ENCODE peak calls at places on chromosomes 11 and 22, in six cellular contexts. Y is H9, V is IMR-90, W is H1, P is mesenchymal stem cell, B is neuronal stem cell. H is an unnamed sample.

GRCh38 chr11:118608268-118609214 is 1.1 kb downstream of the PHLDB1 start:
- DNase-seq in V (peak; percentile 85), P (peak; percentile 94), Y (no peak), B (no peak), W (peak; percentile 75), H (peak; percentile 57)

GRCh38 chr11:32434387-32435151 is 770 bp downstream of the WT1 start:
- DNase-seq in V (no peak), B (no peak), P (no peak), Y (peak; percentile 67), W (peak; percentile 86), H (peak; percentile 52)

GRCh38 chr22:24796860-24797259 is 9.2 kb upstream of the SGSM1 start:
- DNase-seq in Y (no peak), W (no peak), B (no peak), P (no peak), V (no peak), H (no peak)

GRCh38 chr22:42924436-42924835 is 67.4 kb upstream of the ARFGAP3 start:
- DNase-seq in B (no peak), V (no peak), W (no peak), P (no peak), Y (no peak), H (no peak)

GRCh38 chr11:19874241-19874640 is 161.6 kb downstream of the NAV2 start:
- DNase-seq in P (no peak), B (no peak), W (no peak), Y (no peak), V (no peak), H (no peak)

GRCh38 chr22:41070665-41071331 is 21.6 kb upstream of the EP300 start:
- DNase-seq in P (no peak), W (no peak), B (no peak), V (no peak), Y (no peak), H (no peak)

GRCh38 chr11:12448131-12448939 is 71.0 kb downstream of the PARVA start:
- DNase-seq in V (no peak), W (no peak), P (no peak), Y (no peak), B (no peak), H (peak; percentile 19)

GRCh38 chr22:24429411-24430365 is 2.3 kb downstream of the ADORA2A start:
- DNase-seq in B (no peak), V (peak; percentile 22), P (no peak), W (no peak), Y (peak; percentile 65), H (no peak)

GRCh38 chr22:46723882-46724281 is 14.2 kb downstream of the CERK start:
- DNase-seq in W (no peak), B (no peak), V (no peak), P (no peak), Y (no peak), H (no peak)

GRCh38 chr11:24295360-24295759 is 201.5 kb upstream of the LUZP2 start:
- DNase-seq in B (no peak), Y (no peak), P (peak; percentile 66), V (peak; percentile 5), W (no peak), H (no peak)

GRCh38 chr11:79437981-79438630 is 2.7 kb downstream of the TENM4 start:
- DNase-seq in P (peak; percentile 22), B (no peak), W (no peak), V (peak; percentile 63), Y (peak; percentile 61), H (no peak)

GRCh38 chr11:2868604-2869526 is 16.7 kb downstream of the CDKN1C start:
- DNase-seq in P (no peak), Y (no peak), V (no peak), W (no peak), B (no peak), H (no peak)

GRCh38 chr11:48087974-48088681 is 107.8 kb downstream of the PTPRJ start:
- DNase-seq in Y (no peak), P (no peak), B (no peak), W (no peak), V (no peak), H (no peak)

GRCh38 chr11:2933376-2934056 is 4.3 kb upstream of the PHLDA2 start:
- DNase-seq in P (peak; percentile 89), Y (peak; percentile 89), W (peak; percentile 56), V (peak; percentile 75), B (no peak), H (peak; percentile 96)

GRCh38 chr11:59550842-59551650 is 39.7 kb downstream of the OR4D9 start:
- DNase-seq in Y (peak; percentile 81), P (peak; percentile 96), W (peak; percentile 86), V (peak; percentile 92), B (peak; percentile 91), H (peak; percentile 93)

GRCh38 chr11:75265851-75266531 is 25.4 kb downstream of the TPBGL start:
- DNase-seq in Y (no peak), P (no peak), V (peak; percentile 19), B (no peak), W (no peak), H (no peak)

GRCh38 chr11:119335655-119336543 is 1.6 kb downstream of the RNF26 start:
- DNase-seq in P (no peak), V (no peak), W (no peak), B (no peak), Y (no peak), H (no peak)

GRCh38 chr22:19118601-19118880 is 3.7 kb downstream of the DGCR2 start:
- DNase-seq in Y (no peak), W (no peak), B (no peak), V (no peak), P (no peak), H (no peak)

GRCh38 chr22:19115628-19116027 is 6.6 kb downstream of the DGCR2 start:
- DNase-seq in B (no peak), W (no peak), P (no peak), V (no peak), Y (no peak), H (no peak)

GRCh38 chr22:19114984-19115552 is 7.1 kb downstream of the DGCR2 start:
- DNase-seq in B (no peak), W (no peak), V (no peak), P (no peak), Y (no peak), H (no peak)

GRCh38 chr22:19119949-19120348 is 2.3 kb downstream of the DGCR2 start:
- DNase-seq in B (no peak), V (no peak), W (no peak), P (no peak), Y (no peak), H (no peak)

DNA sequence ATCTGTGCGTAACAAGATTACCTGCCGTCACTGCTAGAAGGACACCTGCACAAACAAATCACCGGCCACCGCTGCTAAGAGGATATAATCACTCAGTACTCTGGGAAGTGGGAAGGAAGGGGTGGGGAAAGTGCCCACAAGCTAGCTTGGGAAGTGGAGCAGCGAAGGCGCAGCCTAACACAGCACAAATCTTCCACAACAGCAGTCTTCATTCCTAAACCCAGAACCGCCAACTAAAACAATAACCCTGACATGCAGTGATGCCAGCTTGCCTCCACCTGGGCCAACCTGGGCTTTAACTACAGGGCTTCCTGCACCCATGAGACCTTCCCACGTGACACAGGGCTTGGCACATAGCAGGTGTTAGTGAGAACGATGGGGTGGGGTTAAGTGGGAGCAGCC is 5.1 kb downstream of the DGCR2 start:
- DNase-seq in W (no peak), B (no peak), P (no peak), V (no peak), Y (no peak), H (no peak)
- H3K79me1 ChIP-seq in W (peaks cover 36% of the 10 kb centered on the region), B (peaks cover 25% of the 10 kb centered on the region), P (peaks cover 39% of the 10 kb centered on the region), V (peaks cover 82% of the 10 kb centered on the region), Y (peaks cover 11% of the 10 kb centered on the region), H (peaks cover 8% of the 10 kb centered on the region)

GRCh38 chr22:37295946-37296345 is 13.6 kb downstream of the CYTH4 start:
- DNase-seq in W (no peak), Y (no peak), B (no peak), P (no peak), V (no peak), H (no peak)
- H2AFZ ChIP-seq in W (no peak overlapping the region), Y (no peak overlapping the region), B (no peak overlapping the region), P (no peak overlapping the region), V (no peak overlapping the region), H (no peak overlapping the region)

GRCh38 chr11:96217206-96217605 is 125.8 kb downstream of the MAML2 start:
- DNase-seq in Y (no peak), B (no peak), V (no peak), P (no peak), W (no peak), H (no peak)

GRCh38 chr11:96215094-96215782 is 127.8 kb downstream of the MAML2 start:
- DNase-seq in Y (no peak), B (no peak), P (peak; percentile 92), V (peak; percentile 76), W (no peak), H (no peak)

GRCh38 chr11:96214745-96215093 is 128.3 kb downstream of the MAML2 start:
- DNase-seq in B (no peak), W (no peak), P (no peak), Y (no peak), V (no peak), H (no peak)

GRCh38 chr11:96218013-96218412 is 125.0 kb downstream of the MAML2 start:
- DNase-seq in W (no peak), V (no peak), B (no peak), Y (no peak), P (no peak), H (no peak)

DNA sequence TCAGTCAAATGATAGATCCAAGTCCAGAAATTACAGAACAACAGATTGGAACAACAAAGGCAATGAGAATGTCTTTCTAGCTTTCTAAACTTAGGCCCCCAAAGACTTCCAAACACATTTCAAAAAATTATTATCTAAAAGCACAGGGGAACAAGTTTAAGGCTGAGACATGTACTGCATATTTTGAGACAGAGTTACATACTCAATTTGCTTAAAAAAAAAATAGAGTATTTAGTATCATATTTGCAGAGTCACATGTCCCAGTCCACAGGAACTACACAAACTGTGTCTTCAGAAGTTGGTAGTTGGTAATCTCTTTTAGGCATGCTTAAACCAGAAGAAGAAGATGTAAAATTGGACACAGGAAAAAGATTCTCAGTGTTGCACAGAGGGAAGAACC is 127.2 kb downstream of the MAML2 start:
- DNase-seq in Y (no peak), B (no peak), P (no peak), V (no peak), W (no peak), H (no peak)
- H3K4me2 ChIP-seq in Y (no peak overlapping the region), B (no peak overlapping the region), P (no peak overlapping the region), V (no peak overlapping the region), W (no peak overlapping the region), H (no peak overlapping the region)

DNA sequence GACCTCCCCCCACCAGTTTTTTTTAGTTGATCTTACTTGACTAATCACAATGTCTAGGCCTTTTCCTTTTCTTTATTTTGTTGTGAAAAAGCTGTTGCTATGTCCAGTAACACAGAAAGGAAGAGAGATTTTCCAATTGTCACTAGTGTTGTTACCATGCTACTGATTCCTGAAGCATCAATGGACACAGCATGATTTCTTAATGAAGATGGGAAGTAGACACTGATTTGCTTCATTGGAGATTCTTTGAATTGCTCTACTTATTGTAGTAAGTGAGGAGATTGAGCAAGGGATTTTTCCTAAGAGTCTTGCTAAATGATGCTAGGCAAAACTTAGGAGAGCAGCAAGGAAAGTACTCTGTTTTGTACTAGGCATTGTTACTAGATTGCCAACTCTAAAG is 4.6 kb downstream of the AASDHPPT start:
- DNase-seq in B (no peak), Y (no peak), P (no peak), W (no peak), V (no peak), H (no peak)
- H3K79me1 ChIP-seq in B (peaks cover 5% of the 10 kb centered on the region), Y (peaks cover 3% of the 10 kb centered on the region), P (peaks cover 8% of the 10 kb centered on the region), W (peaks cover 2% of the 10 kb centered on the region), V (peaks cover 43% of the 10 kb centered on the region), H (peaks cover 5% of the 10 kb centered on the region)

H was measured in trophoblast cell.